ENCODE peak calls at places on chromosomes 5 and 9, in five cellular contexts. V, D, W, P and J are unnamed samples.

GRCh38 chr5:109859537-109859936 is 169.8 kb downstream of the MAN2A1 start:
- DNase-seq in P (no peak), V (no peak), W (no peak), D (no peak), J (no peak)

GRCh38 chr5:90932052-90932699 is 373.6 kb downstream of the ADGRV1 start:
- DNase-seq in V (peak; percentile 77), P (peak; percentile 48), W (no peak), D (peak; percentile 12), J (peak; percentile 12)

GRCh38 chr9:70120834-70121510 is 77.3 kb downstream of the MAMDC2 start:
- DNase-seq in V (peak; percentile 30), W (no peak), D (no peak), P (no peak), J (no peak)

GRCh38 chr5:54063817-54064216 is 246.6 kb downstream of the ARL15 start:
- DNase-seq in P (no peak), W (no peak), V (no peak), D (no peak), J (no peak)

GRCh38 chr9:120692901-120693573 is 21.2 kb downstream of the MEGF9 start:
- DNase-seq in V (no peak), D (no peak), W (no peak), P (no peak), J (peak; percentile 63)

GRCh38 chr5:115297043-115297442 is 589 bp upstream of the CCDC112 start:
- DNase-seq in D (no peak), V (no peak), P (no peak), W (no peak), J (no peak)

GRCh38 chr5:145510324-145510723 is 324.8 kb downstream of the PRELID2 start:
- DNase-seq in D (no peak), W (no peak), P (no peak), V (no peak), J (no peak)

GRCh38 chr5:19172926-19173425 is 815.0 kb downstream of the CDH18 start:
- DNase-seq in W (no peak), D (no peak), V (no peak), P (no peak), J (no peak)

GRCh38 chr9:81578606-81579005 is 110.7 kb downstream of the TLE1 start:
- DNase-seq in P (no peak), V (no peak), W (no peak), D (no peak), J (no peak)

GRCh38 chr5:109529520-109529919 is 119.7 kb upstream of the PJA2 start:
- DNase-seq in W (no peak), P (no peak), V (no peak), D (no peak), J (no peak)

GRCh38 chr5:167081561-167081960 is 1209.9 kb upstream of the WWC1 start:
- DNase-seq in W (no peak), D (no peak), V (peak; percentile 32), P (no peak), J (no peak)

GRCh38 chr5:179404321-179405053 is 59.2 kb upstream of the ADAMTS2 start:
- DNase-seq in W (peak; percentile 29), D (no peak), P (no peak), V (peak; percentile 62), J (no peak)

GRCh38 chr9:131046093-131046380 is 37.1 kb downstream of the LAMC3 start:
- DNase-seq in W (no peak), D (no peak), V (no peak), P (no peak), J (no peak)

GRCh38 chr5:54212331-54212730 is 98.0 kb downstream of the ARL15 start:
- DNase-seq in W (no peak), V (no peak), P (no peak), D (no peak), J (no peak)

GRCh38 chr5:130102375-130102774 is 198.1 kb downstream of the CHSY3 start:
- DNase-seq in V (no peak), W (no peak), D (no peak), P (no peak), J (no peak)

GRCh38 chr9:81595887-81596558 is 93.3 kb downstream of the TLE1 start:
- DNase-seq in V (peak; percentile 55), P (no peak), W (peak; percentile 59), D (no peak), J (no peak)

GRCh38 chr5:32942225-32942989 is 231.3 kb downstream of the NPR3 start:
- DNase-seq in D (no peak), W (peak; percentile 50), V (peak; percentile 10), P (peak; percentile 38), J (peak; percentile 34)

GRCh38 chr9:6215562-6215961 is at the start of gene IL33:
- DNase-seq in P (no peak), D (no peak), V (peak; percentile 6), W (no peak), J (no peak)

GRCh38 chr9:6667080-6667479 is 21.6 kb upstream of the GLDC start:
- DNase-seq in W (no peak), P (no peak), V (no peak), D (no peak), J (no peak)

GRCh38 chr9:93678199-93679019 is 102.0 kb downstream of the PHF2 start:
- DNase-seq in W (peak; percentile 36), D (no peak), V (peak; percentile 16), P (no peak), J (no peak)

DNA sequence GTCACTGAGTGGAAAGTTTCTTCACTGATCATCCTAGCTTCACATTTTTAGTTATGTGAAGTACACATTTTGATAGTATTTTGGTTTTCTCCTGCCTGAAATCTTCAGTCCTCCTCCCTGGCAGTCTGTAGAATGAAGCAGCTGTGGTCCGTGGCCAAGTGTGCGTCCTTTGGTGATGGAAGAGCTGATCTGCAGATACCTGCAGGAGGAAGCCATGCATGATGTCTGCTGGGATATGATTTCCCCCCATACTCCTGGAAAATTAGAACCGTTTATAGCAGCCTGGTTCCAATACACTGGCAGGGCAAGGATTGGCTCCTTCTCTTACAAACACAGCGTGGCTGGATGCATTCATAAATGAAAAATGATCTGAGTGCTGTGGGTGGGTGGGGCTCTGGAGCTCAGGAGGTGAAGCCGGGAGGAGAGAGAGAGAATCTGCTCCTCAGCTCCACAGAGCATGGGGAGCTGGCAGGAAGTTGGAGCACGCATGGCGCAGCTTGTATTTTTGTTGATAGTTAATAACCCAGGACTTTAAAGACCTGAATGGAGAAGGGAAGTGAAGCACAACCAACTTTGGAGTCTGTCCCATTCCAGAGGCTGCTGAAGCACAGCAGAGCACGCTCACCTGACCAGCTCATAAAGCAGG is 238.3 kb downstream of the GOLPH3 start:
- DNase-seq in V (no peak), W (no peak), P (no peak), D (no peak), J (no peak)
- TF ChIP-seq GABPA in V (no peak), W (no peak), P (no peak), D (no peak), J (no peak)

GRCh38 chr5:113183694-113184093 is 207.1 kb downstream of the DCP2 start:
- DNase-seq in D (no peak), V (no peak), P (no peak), W (no peak), J (no peak)

GRCh38 chr5:113187879-113188278 is 211.3 kb downstream of the DCP2 start:
- DNase-seq in W (no peak), D (no peak), P (no peak), V (no peak), J (no peak)

GRCh38 chr5:113188454-113188853 is 211.9 kb downstream of the DCP2 start:
- DNase-seq in V (no peak), P (no peak), D (no peak), W (no peak), J (no peak)

GRCh38 chr5:113189291-113189690 is 212.7 kb downstream of the DCP2 start:
- DNase-seq in P (no peak), V (no peak), D (no peak), W (no peak), J (no peak)

GRCh38 chr5:113186061-113186460 is 209.5 kb downstream of the DCP2 start:
- DNase-seq in V (no peak), W (no peak), P (no peak), D (no peak), J (no peak)
- TF ChIP-seq GABPA in V (no peak), W (no peak), P (no peak), D (no peak), J (no peak)

GRCh38 chr9:2874001-2874750 is 30.3 kb upstream of the PUM3 start:
- DNase-seq in V (no peak), P (no peak), W (no peak), D (no peak), J (no peak)
- TF ChIP-seq GABPA in V (no peak), P (no peak), W (no peak), D (no peak), J (no peak)

GRCh38 chr5:13745508-13745907 is 199.0 kb downstream of the DNAH5 start:
- DNase-seq in P (peak; percentile 38), W (no peak), D (no peak), V (no peak), J (no peak)
- TF ChIP-seq GABPA in P (no peak), W (no peak), D (no peak), V (no peak), J (no peak)

GRCh38 chr9:134966697-134967546 is 49.2 kb upstream of the FCN1 start:
- DNase-seq in V (no peak), D (no peak), P (no peak), W (no peak), J (no peak)

GRCh38 chr9:134968011-134968822 is 50.5 kb upstream of the FCN1 start:
- DNase-seq in D (no peak), P (no peak), V (peak; percentile 73), W (no peak), J (no peak)

GRCh38 chr9:134966270-134966669 is 48.6 kb upstream of the FCN1 start:
- DNase-seq in D (no peak), V (no peak), P (no peak), W (no peak), J (no peak)

GRCh38 chr9:134968823-134969090 is 51.0 kb upstream of the FCN1 start:
- DNase-seq in P (no peak), W (no peak), D (no peak), V (no peak), J (no peak)

GRCh38 chr9:134967547-134967930 is 49.8 kb upstream of the FCN1 start:
- DNase-seq in P (no peak), V (peak; percentile 60), D (no peak), W (no peak), J (no peak)
- TF ChIP-seq GABPA in P (no peak), V (no peak), D (no peak), W (no peak), J (no peak)